ENCODE peak calls at places on chromosomes 1 and 21, in six cellular contexts. B is pancreas, K is HCT116, J is right atrium auricular region, U is psoas muscle, S is brain microvascular endothelial cell. G is an unnamed sample.
A peak's percentile ranks its signal among the peaks of the same experiment; 100 is the strongest.

GRCh38 chr1:4871373-4871772 is 217.0 kb downstream of the AJAP1 start:
- DNase-seq in B (no peak), S (no peak), K (no peak), J (no peak), U (no peak), G (no peak)

GRCh38 chr1:221440658-221441057 is 301.2 kb downstream of the DUSP10 start:
- DNase-seq in K (peak; percentile 22), J (no peak), S (peak; percentile 29), U (no peak), B (no peak), G (no peak)

GRCh38 chr1:145942405-145942804 is 15.1 kb upstream of the RBM8A start:
- DNase-seq in J (no peak), S (no peak), B (no peak), U (no peak), K (no peak), G (no peak)

GRCh38 chr1:1426496-1426960 is 5.5 kb upstream of the ANKRD65 start:
- DNase-seq in U (no peak), B (no peak), S (no peak), J (no peak), K (no peak), G (no peak)

GRCh38 chr1:201946224-201946908 is at the start of gene LMOD1:
- DNase-seq in S (peak; percentile 93), J (peak; percentile 94), B (peak; percentile 60), U (peak; percentile 85), K (no peak), G (peak; percentile 81)

GRCh38 chr1:43367026-43367903 is 546 bp downstream of the ELOVL1 start:
- DNase-seq in B (no peak), K (peak; percentile 46), J (no peak), U (peak; percentile 41), S (no peak), G (peak; percentile 58)

GRCh38 chr1:197444754-197445153 is 176.7 kb downstream of the CRB1 start:
- DNase-seq in K (no peak), B (no peak), U (no peak), J (no peak), S (no peak), G (no peak)

GRCh38 chr1:9891207-9891606 is 18.9 kb downstream of the CTNNBIP1 start:
- DNase-seq in B (no peak), S (no peak), K (no peak), J (no peak), U (no peak), G (no peak)

GRCh38 chr1:92949937-92950817 is 11.1 kb downstream of the DIPK1A start:
- DNase-seq in B (no peak), S (peak; percentile 76), K (no peak), U (no peak), J (no peak), G (no peak)

GRCh38 chr21:31558839-31559367 is 100.6 kb upstream of the SOD1 start:
- DNase-seq in J (peak; percentile 89), K (peak; percentile 80), B (peak; percentile 76), S (peak; percentile 96), U (peak; percentile 86), G (peak; percentile 77)
- H3K27ac ChIP-seq in J (no peak overlapping the region), K (peak overlapping the region; percentile 66), B (no peak overlapping the region), S (no peak overlapping the region), U (no peak overlapping the region), G (no peak overlapping the region)

GRCh38 chr1:79976287-79976686 is 969.8 kb upstream of the ADGRL4 start:
- DNase-seq in K (no peak), S (no peak), U (no peak), B (no peak), J (no peak), G (no peak)

DNA sequence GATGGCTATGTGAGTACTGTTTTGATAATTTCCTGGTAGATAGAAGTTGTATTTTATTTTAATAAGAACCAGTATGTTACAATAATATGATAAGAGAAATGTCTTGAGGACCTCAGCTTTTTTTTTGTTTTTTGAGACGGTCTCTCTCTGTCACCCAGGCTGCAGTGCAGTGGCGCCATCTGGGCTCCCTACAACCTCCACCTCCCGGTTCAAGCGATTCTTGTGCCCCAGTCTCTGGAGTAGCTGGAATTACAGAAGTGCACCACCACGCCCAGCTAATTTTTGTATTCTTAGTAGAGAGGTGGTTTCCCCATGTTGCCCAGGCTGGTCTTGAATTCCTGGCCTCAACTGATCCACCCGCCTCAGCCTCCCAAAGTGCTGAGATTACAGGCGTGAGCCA is 968.1 kb upstream of the ADGRL4 start:
- DNase-seq in J (no peak), U (no peak), S (no peak), B (no peak), K (no peak), G (no peak)
- TF ChIP-seq CTCF in J (no peak), U (no peak), S (no peak), B (no peak), K (no peak), G (no peak)

DNA sequence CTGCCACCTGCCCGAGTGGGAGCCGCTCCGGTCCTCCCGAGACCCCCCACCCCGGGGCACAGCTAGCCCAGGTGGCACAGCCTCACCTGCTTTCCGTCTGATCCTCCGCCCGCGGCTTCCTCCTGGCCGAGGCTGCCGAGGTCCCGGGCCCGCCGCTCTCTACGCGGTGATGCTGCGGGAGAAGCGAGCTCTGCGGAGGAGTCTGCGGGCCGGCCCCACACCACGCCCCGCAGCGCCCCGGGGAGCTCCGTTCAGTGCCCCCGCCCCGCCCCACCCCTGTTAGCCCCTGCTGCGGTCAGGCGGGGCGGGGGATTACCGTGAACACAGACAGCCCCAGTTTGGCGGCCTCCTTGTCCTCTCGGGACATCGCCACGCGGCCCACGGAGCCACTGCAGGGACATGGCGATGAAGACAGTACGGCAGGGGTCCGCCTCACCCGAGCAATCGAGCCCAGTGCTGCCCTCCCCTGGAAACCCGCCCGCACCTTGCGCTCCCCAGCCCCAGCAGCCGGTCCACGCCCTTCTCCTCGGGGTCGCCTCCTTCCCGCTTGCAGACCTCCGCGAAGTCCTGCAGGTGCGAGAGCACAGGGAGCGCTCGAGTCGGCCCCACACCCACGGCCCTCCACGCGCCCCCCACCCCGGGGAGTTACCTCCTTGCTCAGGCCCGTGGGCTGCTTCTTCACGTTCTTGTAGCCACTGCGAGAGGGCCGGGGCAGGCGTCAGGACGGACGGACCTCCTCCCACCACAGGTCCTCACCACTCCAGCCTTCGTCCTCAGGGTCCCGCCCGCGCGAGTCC is 933 bp downstream of the C1orf35 start:
- DNase-seq in S (no peak), B (no peak), J (no peak), K (no peak), U (peak; percentile 48), G (no peak)
- H3K27ac ChIP-seq in S (peak overlapping the region; percentile 39), B (peak overlapping the region; percentile 94), J (peak overlapping the region; percentile 89), K (peak overlapping the region; percentile 85), U (peak overlapping the region; percentile 85), G (peak overlapping the region; percentile 88)

DNA sequence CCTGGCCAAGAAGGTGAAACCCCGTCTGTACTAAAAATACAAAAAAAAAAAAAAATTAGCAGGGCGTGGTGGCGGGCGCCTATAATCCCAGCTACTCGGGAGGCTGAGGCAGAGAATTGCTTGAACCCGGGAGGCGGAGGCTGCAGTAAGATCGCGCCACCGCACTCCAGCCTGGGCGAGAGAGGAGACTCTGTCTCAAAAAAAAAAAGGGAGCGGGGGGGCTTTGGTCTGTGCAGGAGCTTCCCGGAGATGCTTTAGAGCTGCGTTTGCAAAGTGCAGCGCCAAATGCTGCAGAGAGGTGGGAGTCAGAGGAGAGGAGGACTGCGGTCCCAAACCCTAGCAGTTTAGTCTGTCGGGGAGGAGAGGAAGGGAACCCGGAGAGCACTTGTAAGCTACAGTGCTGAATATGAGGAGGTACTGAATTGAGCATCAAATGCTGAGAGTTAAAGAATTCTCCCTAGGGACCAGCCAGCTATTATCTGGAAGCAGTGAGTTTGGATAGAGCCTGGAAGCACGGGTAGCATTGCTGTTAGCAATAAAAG is 569 bp downstream of the FALEC start:
- DNase-seq in S (no peak), J (no peak), K (no peak), B (no peak), U (no peak), G (no peak)
- TF ChIP-seq CTCF in S (peak; percentile 32), J (no peak), K (no peak), B (no peak), U (no peak), G (no peak)

DNA sequence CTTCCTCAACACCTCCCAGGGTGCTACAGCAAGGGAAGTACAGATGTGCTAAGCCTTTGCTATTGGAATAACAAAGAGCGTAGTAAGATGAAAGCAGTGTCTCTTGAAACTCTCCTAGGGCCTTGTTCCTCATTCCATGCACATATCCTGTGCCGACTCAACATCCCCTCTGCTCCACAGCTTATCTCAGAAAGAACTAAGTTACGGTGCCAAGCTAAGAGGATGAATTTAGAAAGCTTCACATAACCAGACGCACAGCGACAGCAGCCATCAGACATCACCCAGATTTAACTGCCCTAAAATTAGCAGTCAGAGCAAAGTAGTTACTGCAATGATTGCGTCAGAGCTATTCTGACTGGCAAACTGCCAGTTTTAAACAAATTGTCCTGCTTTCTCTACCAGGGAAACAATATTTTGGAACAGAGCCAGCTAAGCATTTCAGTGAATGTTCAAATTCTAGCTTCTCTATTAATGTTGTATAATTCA is 9.5 kb downstream of the SIPA1L2 start:
- DNase-seq in S (peak; percentile 52), B (peak; percentile 41), U (no peak), J (peak; percentile 80), K (no peak), G (no peak)
- H3K27ac ChIP-seq in S (no peak overlapping the region), B (no peak overlapping the region), U (peak overlapping the region; percentile 58), J (peak overlapping the region; percentile 86), K (no peak overlapping the region), G (peak overlapping the region; percentile 50)

GRCh38 chr1:63143482-63143881 is 178.9 kb upstream of the FOXD3 start:
- DNase-seq in B (no peak), J (no peak), U (no peak), S (no peak), K (no peak), G (no peak)
- TF ChIP-seq CTCF in B (no peak), J (no peak), U (no peak), S (peak; percentile 40), K (no peak), G (no peak)

GRCh38 chr21:19767546-19767945 is 1230.7 kb upstream of the NCAM2 start:
- DNase-seq in U (no peak), J (no peak), S (no peak), K (no peak), B (no peak), G (no peak)

GRCh38 chr21:19771881-19772280 is 1226.3 kb upstream of the NCAM2 start:
- DNase-seq in U (no peak), J (no peak), K (no peak), S (no peak), B (no peak), G (no peak)
- H3K27ac ChIP-seq in U (no peak overlapping the region), J (no peak overlapping the region), K (no peak overlapping the region), S (no peak overlapping the region), B (no peak overlapping the region), G (no peak overlapping the region)